ENCODE peak calls at places on chromosomes 1 and 21, in six cellular contexts. One of them, this sample, is unnamed.

GRCh38 chr1:153954826-153955225 is 3.6 kb downstream of the CRTC2 start:
- DNase-seq in IMR-90: no peak
- DNase-seq in endodermal cell: no peak
- DNase-seq in AG04450: no peak
- DNase-seq in small intestine: no peak
- DNase-seq in psoas muscle: no peak
- DNase-seq in this sample: no peak

GRCh38 chr1:239260779-239261286 is 125.5 kb upstream of the CHRM3 start:
- DNase-seq in IMR-90: no peak
- DNase-seq in endodermal cell: no peak
- DNase-seq in AG04450: no peak
- DNase-seq in small intestine: peak
- DNase-seq in psoas muscle: no peak
- DNase-seq in this sample: no peak

GRCh38 chr1:109757936-109758786 is 5.6 kb downstream of the EPS8L3 start:
- DNase-seq in IMR-90: no peak
- DNase-seq in endodermal cell: peak
- DNase-seq in AG04450: no peak
- DNase-seq in small intestine: no peak
- DNase-seq in psoas muscle: no peak
- DNase-seq in this sample: no peak

GRCh38 chr1:179366093-179366800 is 476 bp downstream of the AXDND1 start:
- DNase-seq in IMR-90: peak
- DNase-seq in endodermal cell: no peak
- DNase-seq in AG04450: no peak
- DNase-seq in small intestine: no peak
- DNase-seq in psoas muscle: no peak
- DNase-seq in this sample: no peak

GRCh38 chr1:197965132-197965707 is 48.0 kb downstream of the LHX9 start:
- DNase-seq in IMR-90: peak
- DNase-seq in endodermal cell: no peak
- DNase-seq in AG04450: no peak
- DNase-seq in small intestine: no peak
- DNase-seq in psoas muscle: no peak
- DNase-seq in this sample: no peak

GRCh38 chr1:79161077-79161476 is 154.5 kb upstream of the ADGRL4 start:
- DNase-seq in IMR-90: peak
- DNase-seq in endodermal cell: no peak
- DNase-seq in AG04450: peak
- DNase-seq in small intestine: no peak
- DNase-seq in psoas muscle: no peak
- DNase-seq in this sample: no peak

GRCh38 chr21:42200906-42201614 is 17.9 kb upstream of the ABCG1 start:
- DNase-seq in IMR-90: no peak
- DNase-seq in endodermal cell: no peak
- DNase-seq in AG04450: no peak
- DNase-seq in small intestine: peak
- DNase-seq in psoas muscle: no peak
- DNase-seq in this sample: no peak

GRCh38 chr1:1040004-1040991 is 20.4 kb downstream of the AGRN start:
- DNase-seq in IMR-90: peak
- DNase-seq in endodermal cell: peak
- DNase-seq in AG04450: peak
- DNase-seq in small intestine: peak
- DNase-seq in psoas muscle: peak
- DNase-seq in this sample: peak

GRCh38 chr1:149917590-149918144 is at the start of gene SV2A:
- DNase-seq in IMR-90: peak
- DNase-seq in endodermal cell: peak
- DNase-seq in AG04450: no peak
- DNase-seq in small intestine: no peak
- DNase-seq in psoas muscle: peak
- DNase-seq in this sample: no peak

GRCh38 chr1:29983366-29983765 is 740.0 kb downstream of the MATN1 start:
- DNase-seq in IMR-90: no peak
- DNase-seq in endodermal cell: peak
- DNase-seq in AG04450: no peak
- DNase-seq in small intestine: no peak
- DNase-seq in psoas muscle: no peak
- DNase-seq in this sample: no peak

GRCh38 chr1:66354311-66354922 is 179.5 kb upstream of the SGIP1 start:
- DNase-seq in IMR-90: peak
- DNase-seq in endodermal cell: peak
- DNase-seq in AG04450: no peak
- DNase-seq in small intestine: no peak
- DNase-seq in psoas muscle: no peak
- DNase-seq in this sample: no peak

GRCh38 chr1:112729909-112730308 is 14.8 kb upstream of the PPM1J start:
- DNase-seq in IMR-90: no peak
- DNase-seq in endodermal cell: no peak
- DNase-seq in AG04450: no peak
- DNase-seq in small intestine: no peak
- DNase-seq in psoas muscle: no peak
- DNase-seq in this sample: no peak

GRCh38 chr1:85284202-85284601 is 7.8 kb upstream of the BCL10 start:
- DNase-seq in IMR-90: no peak
- DNase-seq in endodermal cell: no peak
- DNase-seq in AG04450: no peak
- DNase-seq in small intestine: no peak
- DNase-seq in psoas muscle: no peak
- DNase-seq in this sample: no peak

GRCh38 chr1:154411525-154411924 is 6.4 kb downstream of the IL6R start:
- DNase-seq in IMR-90: no peak
- DNase-seq in endodermal cell: peak
- DNase-seq in AG04450: no peak
- DNase-seq in small intestine: no peak
- DNase-seq in psoas muscle: no peak
- DNase-seq in this sample: no peak

GRCh38 chr1:169078163-169078883 is 28.2 kb upstream of the ATP1B1 start:
- DNase-seq in IMR-90: no peak
- DNase-seq in endodermal cell: no peak
- DNase-seq in AG04450: no peak
- DNase-seq in small intestine: no peak
- DNase-seq in psoas muscle: no peak
- DNase-seq in this sample: no peak

GRCh38 chr1:200041337-200042118 is 14.0 kb downstream of the NR5A2 start:
- DNase-seq in IMR-90: no peak
- DNase-seq in endodermal cell: peak
- DNase-seq in AG04450: no peak
- DNase-seq in small intestine: peak
- DNase-seq in psoas muscle: no peak
- DNase-seq in this sample: no peak

DNA sequence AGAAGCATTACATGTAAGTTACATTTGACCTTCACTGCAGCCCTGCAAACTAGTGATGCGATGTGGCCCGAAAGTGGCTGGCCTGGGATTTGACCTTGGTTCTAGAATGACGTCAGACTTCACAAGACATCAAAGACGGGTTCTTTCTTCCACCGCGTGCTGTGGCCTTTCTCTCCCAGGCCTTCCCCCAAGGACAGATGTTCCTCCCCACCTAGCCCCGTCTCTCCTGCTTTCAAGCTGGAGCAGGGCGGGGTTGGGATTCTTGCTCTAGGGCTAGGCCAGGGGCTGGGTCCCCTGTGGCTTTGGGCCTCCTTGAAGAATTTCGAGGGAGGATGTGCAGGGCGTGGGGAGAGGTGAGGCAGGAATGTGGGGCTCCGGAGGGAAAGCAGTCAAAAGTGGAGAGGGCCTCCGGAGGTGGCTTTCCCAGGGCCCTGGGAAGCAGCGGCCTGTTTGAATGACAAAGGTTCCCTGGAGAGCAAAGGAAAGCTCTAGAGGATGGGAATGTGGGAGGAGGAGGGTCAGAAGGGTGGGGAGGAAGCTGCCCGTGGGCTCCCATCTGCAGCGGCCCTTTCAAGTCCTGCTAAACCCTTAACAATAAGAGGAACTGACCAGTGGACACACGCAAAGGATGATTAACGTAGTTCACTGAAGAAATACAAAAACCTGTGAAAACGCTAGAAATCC is 49.9 kb upstream of the SLC2A1 start:
- DNase-seq in IMR-90: no peak
- DNase-seq in endodermal cell: peak
- DNase-seq in AG04450: no peak
- DNase-seq in small intestine: no peak
- DNase-seq in psoas muscle: no peak
- DNase-seq in this sample: no peak
- H3K27ac ChIP-seq in IMR-90: no peak
- H3K27ac ChIP-seq in endodermal cell: peak
- H3K27ac ChIP-seq in AG04450: no peak
- H3K27ac ChIP-seq in small intestine: no peak
- H3K27ac ChIP-seq in psoas muscle: no peak
- H3K27ac ChIP-seq in this sample: no peak

GRCh38 chr1:212968385-212968863 is 18.1 kb downstream of the VASH2 start:
- DNase-seq in IMR-90: no peak
- DNase-seq in endodermal cell: no peak
- DNase-seq in AG04450: no peak
- DNase-seq in small intestine: no peak
- DNase-seq in psoas muscle: no peak
- DNase-seq in this sample: no peak
- H3K27ac ChIP-seq in IMR-90: no peak
- H3K27ac ChIP-seq in endodermal cell: peak
- H3K27ac ChIP-seq in AG04450: no peak
- H3K27ac ChIP-seq in small intestine: no peak
- H3K27ac ChIP-seq in psoas muscle: no peak
- H3K27ac ChIP-seq in this sample: no peak

GRCh38 chr1:10059329-10059691 is 26.6 kb downstream of the UBE4B start:
- DNase-seq in IMR-90: no peak
- DNase-seq in endodermal cell: no peak
- DNase-seq in AG04450: no peak
- DNase-seq in small intestine: no peak
- DNase-seq in psoas muscle: peak
- DNase-seq in this sample: no peak
- H3K27ac ChIP-seq in IMR-90: no peak
- H3K27ac ChIP-seq in endodermal cell: peak
- H3K27ac ChIP-seq in AG04450: no peak
- H3K27ac ChIP-seq in small intestine: no peak
- H3K27ac ChIP-seq in psoas muscle: no peak
- H3K27ac ChIP-seq in this sample: no peak

GRCh38 chr21:27426196-27426595 is 459.3 kb upstream of the ADAMTS5 start:
- DNase-seq in IMR-90: no peak
- DNase-seq in endodermal cell: no peak
- DNase-seq in AG04450: no peak
- DNase-seq in small intestine: no peak
- DNase-seq in psoas muscle: no peak
- DNase-seq in this sample: no peak
- H3K27ac ChIP-seq in IMR-90: no peak
- H3K27ac ChIP-seq in endodermal cell: no peak
- H3K27ac ChIP-seq in AG04450: no peak
- H3K27ac ChIP-seq in small intestine: no peak
- H3K27ac ChIP-seq in psoas muscle: no peak
- H3K27ac ChIP-seq in this sample: no peak

DNA sequence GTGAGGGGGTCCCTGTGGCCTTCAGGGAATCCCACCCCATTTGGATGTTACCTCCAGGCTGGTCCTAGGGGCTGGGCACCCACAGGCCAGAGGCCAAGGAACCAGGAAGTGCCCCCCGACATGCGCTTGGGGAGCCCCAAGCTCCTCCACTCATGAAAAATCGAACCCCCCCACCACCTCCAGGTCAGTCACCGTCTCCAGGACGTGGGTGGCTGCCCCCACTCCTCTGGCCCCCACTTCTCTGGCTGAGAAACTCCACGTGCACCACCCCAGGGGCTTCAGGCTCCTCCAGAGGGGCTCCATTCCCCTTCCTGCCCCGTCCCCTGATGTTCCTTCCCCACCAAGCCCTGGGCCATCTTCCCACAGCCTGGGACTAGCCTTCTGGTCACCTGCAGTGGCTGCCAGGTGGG is 30.5 kb upstream of the POFUT2 start:
- DNase-seq in IMR-90: no peak
- DNase-seq in endodermal cell: no peak
- DNase-seq in AG04450: no peak
- DNase-seq in small intestine: no peak
- DNase-seq in psoas muscle: peak
- DNase-seq in this sample: no peak
- H3K27ac ChIP-seq in IMR-90: peak
- H3K27ac ChIP-seq in endodermal cell: no peak
- H3K27ac ChIP-seq in AG04450: peak
- H3K27ac ChIP-seq in small intestine: peak
- H3K27ac ChIP-seq in psoas muscle: peak
- H3K27ac ChIP-seq in this sample: no peak

GRCh38 chr1:225999227-225999911 is at the start of gene SDE2:
- DNase-seq in IMR-90: peak
- DNase-seq in endodermal cell: peak
- DNase-seq in AG04450: peak
- DNase-seq in small intestine: peak
- DNase-seq in psoas muscle: peak
- DNase-seq in this sample: peak

GRCh38 chr1:225996946-225997545 is 2.1 kb downstream of the SDE2 start:
- DNase-seq in IMR-90: peak
- DNase-seq in endodermal cell: no peak
- DNase-seq in AG04450: no peak
- DNase-seq in small intestine: no peak
- DNase-seq in psoas muscle: no peak
- DNase-seq in this sample: no peak

GRCh38 chr1:225999912-226000337 is 782 bp upstream of the SDE2 start:
- DNase-seq in IMR-90: peak
- DNase-seq in endodermal cell: no peak
- DNase-seq in AG04450: no peak
- DNase-seq in small intestine: peak
- DNase-seq in psoas muscle: no peak
- DNase-seq in this sample: no peak

GRCh38 chr1:226001088-226001487 is 1.9 kb upstream of the SDE2 start:
- DNase-seq in IMR-90: no peak
- DNase-seq in endodermal cell: no peak
- DNase-seq in AG04450: no peak
- DNase-seq in small intestine: no peak
- DNase-seq in psoas muscle: no peak
- DNase-seq in this sample: no peak

DNA sequence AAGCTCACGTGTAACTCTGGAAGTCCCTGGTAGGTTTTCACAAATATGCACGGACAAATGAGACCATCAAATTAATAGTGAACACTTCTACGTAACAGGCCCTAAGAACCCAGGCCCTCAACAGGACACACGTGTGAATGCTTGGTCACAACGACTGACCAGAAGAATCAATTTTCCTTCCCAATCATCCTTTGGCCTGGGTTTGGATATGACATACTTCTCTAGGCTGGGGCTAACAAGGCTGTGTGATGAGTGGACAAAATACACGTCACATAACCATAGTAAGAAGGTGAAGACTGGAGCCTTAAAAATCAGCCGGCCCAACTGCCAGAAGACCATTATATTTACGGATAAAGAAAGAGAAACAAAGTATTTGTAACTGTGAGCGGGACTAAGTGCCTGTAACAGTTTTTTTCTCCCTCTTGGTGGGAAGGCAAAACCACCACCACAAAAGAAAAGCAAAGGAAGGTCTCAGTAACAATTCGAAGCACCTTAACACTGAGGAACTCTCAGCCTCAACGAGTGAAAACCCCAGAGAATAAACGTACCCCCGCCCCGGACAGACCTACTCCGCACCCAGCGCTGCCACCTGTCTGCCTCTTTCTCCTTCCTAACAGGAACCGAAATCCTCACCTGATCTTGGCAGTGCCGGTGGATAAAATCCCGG is 450 bp downstream of the SDE2 start:
- DNase-seq in IMR-90: peak
- DNase-seq in endodermal cell: no peak
- DNase-seq in AG04450: no peak
- DNase-seq in small intestine: peak
- DNase-seq in psoas muscle: no peak
- DNase-seq in this sample: no peak
- H3K27ac ChIP-seq in IMR-90: peak
- H3K27ac ChIP-seq in endodermal cell: peak
- H3K27ac ChIP-seq in AG04450: peak
- H3K27ac ChIP-seq in small intestine: peak
- H3K27ac ChIP-seq in psoas muscle: peak
- H3K27ac ChIP-seq in this sample: peak